ENCODE peak calls at places on chromosomes 4 and X, in seven cellular contexts. C is WTC11; V is Daoy; Y is neural crest cell; B is EL; A is pons; X is effector CD4-positive, alpha-beta T cell. H is an unnamed sample.

GRCh38 chr4:137677851-137678250 is 145.6 kb upstream of the PCDH18 start:
- DNase-seq in V (no peak), Y (no peak), B (peak), A (no peak), X (no peak), C (no peak), H (no peak)

GRCh38 chr4:150411527-150411926 is 170.4 kb upstream of the MAB21L2 start:
- DNase-seq in C (no peak), X (no peak), V (no peak), B (no peak), A (no peak), Y (no peak), H (no peak)

GRCh38 chr4:170229021-170229420 is 139.3 kb upstream of the AADAT start:
- DNase-seq in Y (no peak), A (no peak), C (no peak), B (no peak), V (no peak), X (no peak), H (no peak)

GRCh38 chr4:165207431-165208321 is at the start of gene KLHL2:
- DNase-seq in Y (peak), B (peak), X (peak), A (peak), V (peak), C (peak), H (peak)

GRCh38 chr4:90540536-90540935 is 413.3 kb downstream of the CCSER1 start:
- DNase-seq in B (no peak), A (no peak), V (no peak), C (no peak), Y (no peak), X (no peak), H (no peak)

GRCh38 chr4:85228264-85228663 is 246.7 kb upstream of the ARHGAP24 start:
- DNase-seq in X (no peak), B (no peak), Y (no peak), A (no peak), C (no peak), V (no peak), H (no peak)

GRCh38 chrX:646796-647195 is 16.2 kb downstream of the SHOX start:
- DNase-seq in B (peak), X (no peak), A (no peak), C (no peak), V (no peak), Y (no peak), H (no peak)

GRCh38 chr4:181796502-181796901 is 446.7 kb upstream of the TENM3 start:
- DNase-seq in X (no peak), V (peak), A (no peak), Y (no peak), B (no peak), C (no peak), H (no peak)

GRCh38 chr4:176451441-176451840 is 131.7 kb downstream of the SPCS3 start:
- DNase-seq in X (no peak), A (peak), Y (peak), C (no peak), V (no peak), B (no peak), H (no peak)

GRCh38 chr4:153634737-153635353 is 49.2 kb upstream of the TLR2 start:
- DNase-seq in B (peak), V (no peak), A (no peak), Y (no peak), C (no peak), X (no peak), H (no peak)

GRCh38 chr4:76830612-76831474 is 67.1 kb downstream of the SOWAHB start:
- DNase-seq in B (peak), X (no peak), C (no peak), Y (no peak), A (no peak), V (peak), H (no peak)

GRCh38 chrX:16788477-16788876 is 2.2 kb downstream of the TXLNG start:
- DNase-seq in C (no peak), X (no peak), B (peak), V (peak), Y (no peak), A (no peak), H (no peak)

GRCh38 chr4:10605056-10605455 is 79.5 kb downstream of the CLNK start:
- DNase-seq in A (no peak), Y (no peak), C (no peak), X (no peak), V (no peak), B (no peak), H (no peak)

GRCh38 chr4:144645621-144646522 is at the start of gene HHIP:
- DNase-seq in Y (peak), V (peak), C (peak), B (peak), A (peak), X (no peak), H (peak)

GRCh38 chrX:15737957-15738685 is at the start of gene CA5B:
- DNase-seq in V (peak), A (peak), C (peak), B (peak), Y (peak), X (peak), H (peak)

GRCh38 chr4:133147922-133148689 is 988 bp upstream of the PCDH10 start:
- DNase-seq in B (peak), C (no peak), A (peak), X (no peak), V (peak), Y (peak), H (peak)

GRCh38 chr4:6498511-6499240 is 26.3 kb upstream of the PPP2R2C start:
- DNase-seq in Y (no peak), B (no peak), A (no peak), V (no peak), X (no peak), C (no peak), H (no peak)

GRCh38 chrX:153885208-153885787 is 675 bp downstream of the L1CAM start:
- DNase-seq in Y (no peak), C (no peak), B (no peak), A (no peak), X (no peak), V (no peak), H (no peak)

GRCh38 chrX:152895724-152896420 is 2.0 kb upstream of the ZNF185 start:
- DNase-seq in B (peak), Y (no peak), A (no peak), C (no peak), X (no peak), V (peak), H (no peak)

GRCh38 chrX:107470198-107470597 is 20.7 kb downstream of the FRMPD3 start:
- DNase-seq in Y (no peak), V (no peak), A (no peak), C (no peak), X (no peak), B (no peak), H (no peak)

GRCh38 chr4:68368566-68369473 is 18.9 kb upstream of the YTHDC1 start:
- DNase-seq in A (no peak), C (no peak), B (peak), Y (no peak), X (no peak), V (peak), H (no peak)

GRCh38 chr4:131430302-131430701 is 1718.8 kb upstream of the PCDH10 start:
- DNase-seq in B (no peak), X (no peak), C (no peak), A (no peak), Y (no peak), V (no peak), H (no peak)

GRCh38 chrX:15724911-15725310 is 13.2 kb upstream of the CA5B start:
- DNase-seq in Y (no peak), X (no peak), B (no peak), V (no peak), C (no peak), A (no peak), H (no peak)

GRCh38 chrX:15785176-15785735 is 5.0 kb upstream of the ZRSR2 start:
- DNase-seq in B (no peak), X (no peak), Y (no peak), C (no peak), A (no peak), V (no peak), H (no peak)

GRCh38 chr4:140673729-140674128 is 82.5 kb downstream of the TBC1D9 start:
- DNase-seq in X (no peak), V (no peak), Y (no peak), A (no peak), B (peak), C (no peak), H (no peak)

GRCh38 chr4:75920327-75920726 is 18.1 kb upstream of the PPEF2 start:
- DNase-seq in A (no peak), V (no peak), Y (no peak), B (no peak), X (no peak), C (no peak), H (no peak)

GRCh38 chr4:10083861-10084641 is 32.5 kb downstream of the WDR1 start:
- DNase-seq in C (peak), V (no peak), B (no peak), A (no peak), Y (no peak), X (no peak), H (peak)

GRCh38 chr4:48178931-48179330 is 44.9 kb upstream of the TXK start:
- DNase-seq in B (no peak), C (no peak), A (no peak), X (no peak), Y (no peak), V (no peak), H (no peak)

H was measured in upper lobe of right lung.